ENCODE peak calls at places on chromosomes 16 and 17, in five cellular contexts. W is ovary, B is GM23248, V is tibial nerve, R is A549. M is an unnamed sample.

GRCh38 chr17:5582177-5582885 is 2.0 kb downstream of the NLRP1 start:
- DNase-seq in W (no peak), B (peak), V (no peak), R (no peak), M (no peak)

GRCh38 chr16:4806280-4806679 is 3.8 kb upstream of the ROGDI start:
- DNase-seq in W (no peak), B (no peak), V (no peak), R (no peak), M (no peak)

GRCh38 chr17:45277992-45278391 is 16.1 kb upstream of the SPATA32 start:
- DNase-seq in W (no peak), B (peak), V (no peak), R (no peak), M (peak)

GRCh38 chr16:3080024-3080423 is 14.6 kb downstream of the IL32 start:
- DNase-seq in W (no peak), B (no peak), V (no peak), R (no peak), M (peak)

GRCh38 chr17:19391432-19391831 is 4.4 kb upstream of the MFAP4 start:
- DNase-seq in W (no peak), B (no peak), V (no peak), R (no peak), M (peak)

GRCh38 chr17:46158323-46159296 is 34.6 kb downstream of the KANSL1 start:
- DNase-seq in W (no peak), B (no peak), V (no peak), R (no peak), M (no peak)

GRCh38 chr16:1309888-1310831 is 724 bp downstream of the UBE2I start:
- DNase-seq in W (peak), B (peak), V (peak), R (no peak), M (peak)

GRCh38 chr17:17348872-17349723 is 45.9 kb downstream of the NT5M start:
- DNase-seq in W (peak), B (peak), V (no peak), R (no peak), M (no peak)

GRCh38 chr17:60165976-60166375 is 16.2 kb downstream of the CA4 start:
- DNase-seq in W (no peak), B (no peak), V (no peak), R (no peak), M (no peak)

GRCh38 chr16:4987250-4987579 is 29.1 kb downstream of the SEC14L5 start:
- DNase-seq in W (no peak), B (no peak), V (no peak), R (no peak), M (no peak)

GRCh38 chr17:78544876-78545755 is 32.1 kb downstream of the DNAH17 start:
- DNase-seq in W (no peak), B (no peak), V (no peak), R (no peak), M (no peak)

GRCh38 chr17:74732042-74732846 is 4.8 kb upstream of the RAB37 start:
- DNase-seq in W (no peak), B (no peak), V (no peak), R (no peak), M (no peak)

GRCh38 chr16:4908854-4909401 is 28.0 kb downstream of the PPL start:
- DNase-seq in W (no peak), B (no peak), V (no peak), R (no peak), M (no peak)

GRCh38 chr17:28041068-28041843 is 1.2 kb upstream of the NLK start:
- DNase-seq in W (peak), B (peak), V (peak), R (peak), M (peak)

GRCh38 chr17:81371910-81372760 is 23.1 kb upstream of the BAHCC1 start:
- DNase-seq in W (no peak), B (peak), V (no peak), R (peak), M (no peak)

GRCh38 chr17:38559025-38559879 is 46.5 kb downstream of the SRCIN1 start:
- DNase-seq in W (peak), B (no peak), V (peak), R (peak), M (peak)

GRCh38 chr17:34584805-34585416 is 5.5 kb downstream of the TMEM132E start:
- DNase-seq in W (no peak), B (peak), V (no peak), R (peak), M (no peak)

GRCh38 chr17:81210868-81211267 is 11.9 kb downstream of the CEP131 start:
- DNase-seq in W (no peak), B (no peak), V (no peak), R (no peak), M (no peak)

GRCh38 chr16:57478396-57479024 is 7.8 kb downstream of the DOK4 start:
- DNase-seq in W (no peak), B (no peak), V (no peak), R (no peak), M (no peak)

DNA sequence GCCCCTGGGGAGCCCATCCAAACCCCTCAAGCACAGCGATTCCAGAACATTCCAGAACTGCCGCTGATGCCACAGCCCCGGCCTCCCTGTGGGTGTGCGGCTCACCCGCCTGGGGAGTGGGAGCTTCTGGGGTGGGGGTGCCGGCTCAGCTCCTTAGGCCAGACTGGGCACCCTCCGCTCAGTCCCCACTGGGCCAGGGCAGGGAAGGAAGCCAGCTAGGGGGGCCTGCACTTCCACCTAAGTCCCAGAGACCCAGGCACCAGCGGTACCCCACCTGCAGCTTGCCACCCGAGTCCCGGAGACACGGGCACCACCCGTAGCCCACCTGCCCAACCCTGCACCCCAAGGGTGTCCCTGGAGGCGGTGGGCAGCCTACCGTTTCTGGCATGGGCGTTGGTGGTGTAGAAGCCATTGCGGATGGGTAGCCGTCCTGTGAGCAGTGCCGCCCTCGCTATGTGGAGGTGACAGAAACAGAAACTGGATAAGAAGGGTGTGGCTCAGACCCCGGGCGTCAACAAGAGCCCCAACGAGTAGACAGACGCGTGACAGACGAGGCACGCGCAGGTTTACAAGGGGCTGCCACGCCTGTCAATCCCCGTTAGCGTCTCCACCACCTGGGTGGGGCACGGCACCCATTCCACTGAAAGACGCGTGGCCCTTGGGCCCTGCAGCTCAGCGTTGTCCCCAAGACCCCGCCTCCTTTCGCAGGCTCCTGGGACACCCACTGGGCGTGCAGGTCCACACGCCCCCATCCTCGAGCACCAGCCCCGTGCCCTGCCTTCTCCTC is 15.0 kb downstream of the GALNS start:
- DNase-seq in W (no peak), B (no peak), V (no peak), R (no peak), M (no peak)
- H3K27ac ChIP-seq in W (no peak), B (no peak), V (no peak), R (no peak), M (no peak)

GRCh38 chr17:50191070-50192045 is 10.1 kb downstream of the COL1A1 start:
- DNase-seq in W (no peak), B (peak), V (no peak), R (no peak), M (no peak)

GRCh38 chr17:50187741-50188520 is 13.5 kb downstream of the COL1A1 start:
- DNase-seq in W (no peak), B (peak), V (no peak), R (no peak), M (no peak)

GRCh38 chr17:50188521-50189395 is 12.7 kb downstream of the COL1A1 start:
- DNase-seq in W (no peak), B (peak), V (no peak), R (no peak), M (no peak)

GRCh38 chr17:50190278-50191069 is 11.0 kb downstream of the COL1A1 start:
- DNase-seq in W (no peak), B (peak), V (no peak), R (no peak), M (no peak)

DNA sequence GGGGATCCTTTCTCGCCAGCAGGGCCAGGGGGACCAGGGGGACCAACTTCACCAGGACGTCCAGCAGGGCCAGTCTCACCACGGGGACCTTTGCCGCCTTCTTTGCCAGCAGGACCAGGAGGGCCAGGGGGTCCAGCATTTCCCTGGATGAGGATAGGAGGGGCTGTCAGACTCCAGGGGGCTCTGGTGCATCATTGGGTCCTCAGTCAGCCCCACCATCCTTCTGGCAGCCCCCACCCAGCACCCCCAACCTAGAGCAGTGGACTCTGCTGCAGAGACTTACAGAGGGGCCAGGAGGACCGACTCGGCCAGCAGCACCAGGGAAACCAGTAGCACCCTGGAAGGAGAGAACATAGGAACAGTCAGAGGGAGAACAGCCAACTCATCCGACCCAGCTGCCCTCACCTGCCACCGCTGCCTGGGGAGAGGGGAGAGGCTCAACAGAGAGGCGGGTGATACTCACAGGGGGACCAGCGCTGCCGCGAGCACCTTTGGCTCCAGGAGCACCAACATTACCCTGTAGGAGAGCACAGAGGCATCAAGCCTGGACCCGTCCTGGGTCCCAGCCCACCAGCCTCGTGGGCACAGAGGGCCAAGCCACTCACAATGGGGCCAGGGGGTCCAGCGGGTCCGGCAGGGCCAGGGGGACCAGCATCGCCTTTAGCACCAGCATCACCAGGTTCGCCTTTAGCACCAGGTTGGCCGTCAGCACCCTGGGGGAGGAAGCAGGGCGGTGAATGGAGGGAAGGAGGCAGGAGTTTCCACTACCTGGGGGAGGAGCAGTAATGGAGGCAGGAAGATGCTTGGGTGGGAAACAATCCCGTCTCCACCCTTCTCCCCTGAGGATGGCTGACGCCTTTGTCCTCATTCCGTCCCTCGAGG is 11.8 kb downstream of the COL1A1 start:
- DNase-seq in W (no peak), B (peak), V (no peak), R (no peak), M (no peak)
- H3K27ac ChIP-seq in W (peak), B (peak), V (no peak), R (peak), M (peak)

GRCh38 chr17:20922128-20922670 is 120.6 kb downstream of the USP22 start:
- DNase-seq in W (no peak), B (peak), V (no peak), R (peak), M (no peak)

GRCh38 chr17:20925091-20925490 is 117.7 kb downstream of the USP22 start:
- DNase-seq in W (no peak), B (peak), V (no peak), R (no peak), M (no peak)

GRCh38 chr17:20926532-20926931 is 116.3 kb downstream of the USP22 start:
- DNase-seq in W (no peak), B (peak), V (no peak), R (no peak), M (no peak)

GRCh38 chr17:20925954-20926353 is 116.9 kb downstream of the USP22 start:
- DNase-seq in W (no peak), B (no peak), V (no peak), R (no peak), M (no peak)

DNA sequence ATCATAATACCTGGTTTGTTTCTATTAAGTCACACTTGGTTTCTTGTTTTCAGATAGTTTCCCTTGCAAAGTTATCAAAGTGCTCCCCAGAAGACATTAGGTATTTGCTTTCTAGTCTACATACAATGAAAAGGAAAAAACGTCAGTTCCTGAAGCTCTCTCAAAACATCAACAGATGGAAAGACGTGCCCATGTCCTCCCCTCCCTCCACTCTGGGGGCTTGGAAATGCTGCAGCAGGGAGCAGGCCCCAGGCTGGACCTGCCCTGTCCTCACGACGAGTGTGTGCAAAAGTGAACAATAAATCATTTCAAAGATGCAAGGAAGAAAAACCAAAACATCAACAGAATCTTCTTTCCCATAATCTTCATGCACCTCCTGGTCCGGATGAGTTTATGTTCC is 118.5 kb downstream of the USP22 start:
- DNase-seq in W (no peak), B (no peak), V (no peak), R (no peak), M (no peak)
- H3K27ac ChIP-seq in W (peak), B (no peak), V (no peak), R (no peak), M (no peak)

DNA sequence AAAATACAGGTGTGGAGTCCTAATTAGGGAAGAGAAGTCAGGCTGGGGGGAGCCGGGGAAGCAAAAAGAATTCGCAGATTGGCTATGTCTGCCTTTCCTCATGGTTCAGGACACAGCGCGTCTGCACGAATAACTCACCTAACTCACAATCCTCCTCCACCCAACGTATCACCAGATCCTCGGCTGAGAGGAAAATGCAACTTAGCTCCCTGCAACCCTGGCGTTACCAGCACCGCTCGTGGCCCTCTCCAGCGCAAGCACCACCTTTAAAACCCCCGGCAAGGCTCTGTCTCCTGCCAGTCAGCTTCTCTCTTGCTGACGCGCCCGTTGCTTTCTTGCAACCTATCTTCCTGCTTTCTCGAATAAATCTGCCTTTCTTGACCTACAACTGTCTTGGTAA is 49.8 kb upstream of the METRNL start:
- DNase-seq in W (peak), B (no peak), V (no peak), R (no peak), M (no peak)
- H3K27ac ChIP-seq in W (no peak), B (no peak), V (no peak), R (no peak), M (no peak)

GRCh38 chr16:49698931-49699715 is 156.8 kb downstream of the ZNF423 start:
- DNase-seq in W (peak), B (no peak), V (peak), R (no peak), M (no peak)
- H3K27ac ChIP-seq in W (peak), B (no peak), V (peak), R (no peak), M (peak)

GRCh38 chr17:1455748-1456599 is at the start of gene CRK:
- DNase-seq in W (peak), B (peak), V (peak), R (peak), M (peak)

GRCh38 chr17:1449412-1449967 is 6.5 kb downstream of the CRK start:
- DNase-seq in W (no peak), B (no peak), V (no peak), R (no peak), M (peak)

GRCh38 chr17:1455291-1455747 is 713 bp downstream of the CRK start:
- DNase-seq in W (peak), B (peak), V (no peak), R (peak), M (peak)

GRCh38 chr17:1452836-1453235 is 3.2 kb downstream of the CRK start:
- DNase-seq in W (no peak), B (no peak), V (no peak), R (no peak), M (no peak)

DNA sequence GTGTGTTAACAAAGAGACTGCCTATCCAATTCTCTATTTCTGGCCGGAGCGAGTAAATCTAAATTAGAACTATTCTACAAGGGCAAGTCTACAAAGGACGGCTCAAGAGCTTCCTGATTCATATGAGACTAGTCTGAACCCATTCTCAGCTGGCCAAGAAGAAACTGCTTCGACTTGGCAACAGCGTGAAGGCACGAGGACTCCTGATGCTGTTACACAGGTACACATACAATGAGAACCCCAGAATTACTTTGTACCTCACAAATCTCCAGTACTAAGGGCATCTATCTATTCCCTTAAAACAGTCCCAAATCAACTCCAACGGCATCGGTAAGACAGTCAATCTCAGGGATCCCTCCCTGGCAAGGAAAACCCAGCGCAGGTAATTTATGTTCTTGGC is 1.5 kb downstream of the CRK start:
- DNase-seq in W (no peak), B (peak), V (no peak), R (no peak), M (no peak)
- H3K27ac ChIP-seq in W (no peak), B (peak), V (no peak), R (peak), M (peak)

GRCh38 chr17:57206928-57207327 is 49.4 kb upstream of the MSI2 start:
- DNase-seq in W (no peak), B (no peak), V (no peak), R (no peak), M (no peak)
- H3K27ac ChIP-seq in W (no peak), B (no peak), V (no peak), R (no peak), M (no peak)

DNA sequence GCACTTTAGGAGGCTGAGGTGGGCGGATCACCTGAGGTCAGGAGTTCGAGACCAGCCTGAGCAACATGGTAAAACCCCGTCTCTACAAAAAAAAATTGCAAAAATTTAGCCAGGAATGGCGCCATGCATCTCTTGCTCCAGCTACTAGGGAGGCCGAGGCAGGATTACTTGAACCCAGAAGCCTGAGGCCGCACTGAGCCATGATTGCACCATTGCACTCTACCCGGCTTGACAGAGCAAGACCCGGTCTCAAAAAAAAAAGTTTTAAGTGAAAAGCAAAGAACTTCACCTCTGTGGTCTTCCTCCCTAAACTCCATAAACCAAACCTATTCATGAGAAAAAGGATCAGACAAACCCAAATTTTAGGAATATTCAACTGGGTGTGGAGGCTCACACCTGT is 7.0 kb downstream of the CD2BP2 start:
- DNase-seq in W (no peak), B (no peak), V (no peak), R (no peak), M (no peak)
- H3K27ac ChIP-seq in W (no peak), B (no peak), V (no peak), R (no peak), M (no peak)

GRCh38 chr16:81455720-81456494 is 11.3 kb downstream of the CMIP start:
- DNase-seq in W (no peak), B (no peak), V (no peak), R (no peak), M (no peak)
- H3K27ac ChIP-seq in W (no peak), B (no peak), V (no peak), R (peak), M (no peak)